ENCODE peak calls at places on chromosomes 6 and 20, in five cellular contexts. P is GDM1; Y is stimulated activated CD8-positive, alpha-beta memory T cell treated with anti-CD3 and anti-CD28 coated beads, Interleukin-4, amount 100 ng/mL, for 24 hours; L is psoas muscle; M is astrocyte of the hippocampus. R is an unnamed sample.

GRCh38 chr6:117204903-117205302 is 60.5 kb upstream of the VGLL2 start:
- DNase-seq in L (no peak), M (no peak), Y (no peak), P (no peak), R (no peak)

GRCh38 chr6:158647501-158647900 is 2.4 kb upstream of the SYTL3 start:
- DNase-seq in P (no peak), L (no peak), Y (no peak), M (peak; percentile 61), R (no peak)

GRCh38 chr6:43910638-43911353 is 140.8 kb downstream of the VEGFA start:
- DNase-seq in P (no peak), Y (no peak), M (no peak), L (no peak), R (no peak)

GRCh38 chr20:62822788-62823651 is 6.2 kb downstream of the COL9A3 start:
- DNase-seq in M (peak; percentile 42), Y (no peak), P (peak; percentile 58), L (no peak), R (no peak)

GRCh38 chr20:49699200-49699992 is 14.3 kb downstream of the B4GALT5 start:
- DNase-seq in P (no peak), M (no peak), L (no peak), Y (no peak), R (no peak)

GRCh38 chr20:41619360-41620115 is 1.4 kb upstream of the CHD6 start:
- DNase-seq in P (no peak), M (no peak), Y (no peak), L (no peak), R (no peak)

GRCh38 chr6:108362455-108362854 is 67.6 kb downstream of the AFG1L start:
- DNase-seq in L (no peak), P (no peak), Y (no peak), M (no peak), R (no peak)

GRCh38 chr6:3333263-3333662 is 74.5 kb downstream of the PSMG4 start:
- DNase-seq in Y (no peak), P (no peak), M (no peak), L (no peak), R (no peak)

GRCh38 chr6:52595796-52596130 is 18.9 kb upstream of the TRAM2 start:
- DNase-seq in Y (no peak), L (no peak), M (peak; percentile 46), P (no peak), R (no peak)

GRCh38 chr6:170162011-170162770 is 128.7 kb downstream of the DLL1 start:
- DNase-seq in P (no peak), L (no peak), M (no peak), Y (no peak), R (no peak)

GRCh38 chr6:33621396-33622388 is 570 bp downstream of the ITPR3 start:
- DNase-seq in P (no peak), L (peak; percentile 51), Y (peak; percentile 31), M (no peak), R (peak; percentile 58)

GRCh38 chr6:3001773-3002293 is 2.1 kb downstream of the NQO2 start:
- DNase-seq in L (no peak), Y (no peak), P (peak; percentile 37), M (peak; percentile 77), R (no peak)

GRCh38 chr6:31158863-31159855 is 770 bp downstream of the TCF19 start:
- DNase-seq in M (peak; percentile 24), Y (peak; percentile 6), P (peak; percentile 2), L (no peak), R (no peak)

GRCh38 chr20:58044286-58044685 is 184.2 kb downstream of the ANKRD60 start:
- DNase-seq in P (no peak), M (no peak), Y (no peak), L (no peak), R (no peak)

GRCh38 chr6:135869857-135870256 is 18.4 kb downstream of the PDE7B start:
- DNase-seq in P (no peak), M (no peak), Y (no peak), L (no peak), R (no peak)

GRCh38 chr6:90062667-90063066 is 168.4 kb downstream of the GJA10 start:
- DNase-seq in M (peak; percentile 40), Y (no peak), P (no peak), L (no peak), R (no peak)

GRCh38 chr6:7143161-7143974 is 35.6 kb downstream of the RREB1 start:
- DNase-seq in P (no peak), Y (no peak), M (peak; percentile 34), L (no peak), R (no peak)

GRCh38 chr6:34246563-34247391 is 2.0 kb downstream of the SMIM29 start:
- DNase-seq in M (peak; percentile 64), Y (peak; percentile 46), P (peak; percentile 35), L (no peak), R (no peak)

GRCh38 chr6:39439342-39440038 is 117.0 kb upstream of the KCNK16 start:
- DNase-seq in P (no peak), Y (no peak), L (no peak), M (no peak), R (no peak)

GRCh38 chr6:1856381-1856780 is 246.7 kb downstream of the FOXC1 start:
- DNase-seq in Y (no peak), P (no peak), M (peak; percentile 60), L (no peak), R (no peak)

GRCh38 chr20:8757146-8757545 is 311.7 kb upstream of the PLCB4 start:
- DNase-seq in L (no peak), Y (no peak), P (no peak), M (no peak), R (no peak)

GRCh38 chr6:113481910-113482309 is 375.2 kb upstream of the MARCKS start:
- DNase-seq in Y (no peak), M (no peak), L (no peak), P (no peak), R (no peak)

R was measured in left ventricle myocardium inferior.